ENCODE peak calls at places on chromosomes 6 and 20, in four cellular contexts. B, E, M and Q are unnamed samples.

GRCh38 chr6:44441091-44441855 is 53.8 kb downstream of the CDC5L start:
- DNase-seq in B (no peak), E (no peak), M (no peak), Q (no peak)

GRCh38 chr20:37911838-37912273 is 8.9 kb downstream of the VSTM2L start:
- DNase-seq in B (no peak), E (no peak), M (no peak), Q (no peak)

GRCh38 chr6:44049163-44049988 is 77.9 kb downstream of the MRPL14 start:
- DNase-seq in B (no peak), E (no peak), M (no peak), Q (no peak)

GRCh38 chr6:35049885-35050284 is 91.3 kb downstream of the TCP11 start:
- DNase-seq in B (peak), E (no peak), M (no peak), Q (no peak)

GRCh38 chr6:118551063-118551672 is 3.1 kb downstream of the PLN start:
- DNase-seq in B (no peak), E (no peak), M (peak), Q (peak)

GRCh38 chr20:62434098-62434497 is 6.8 kb upstream of the RBBP8NL start:
- DNase-seq in B (no peak), E (no peak), M (no peak), Q (no peak)

GRCh38 chr6:89117285-89118108 is at the start of gene SRSF12:
- DNase-seq in B (peak), E (peak), M (no peak), Q (peak)

GRCh38 chr20:57280221-57280620 is 13.8 kb upstream of the BMP7 start:
- DNase-seq in B (no peak), E (no peak), M (no peak), Q (no peak)

GRCh38 chr20:47355489-47356219 is 845 bp downstream of the ZMYND8 start:
- DNase-seq in B (no peak), E (no peak), M (no peak), Q (no peak)

GRCh38 chr20:57627339-57627738 is 7.1 kb upstream of the ZBP1 start:
- DNase-seq in B (no peak), E (no peak), M (no peak), Q (no peak)

GRCh38 chr20:61589055-61589385 is 337.0 kb downstream of the CDH4 start:
- DNase-seq in B (no peak), E (no peak), M (peak), Q (no peak)